ENCODE peak calls at places on chromosomes 13 and 19, in seven cellular contexts. Y is MM.1S, Z is GM23338, D is hepatocyte, Q is SK-N-SH, V is HCT116, N is OCI-LY7. S is an unnamed sample. For H3K9me2, the result is how much of the 10 kb centered on the place peaks cover.

GRCh38 chr19:5504115-5504514 is 48.9 kb downstream of the ZNRF4 start:
- DNase-seq in Y (no peak), Z (peak), D (no peak), Q (no peak), V (no peak), N (no peak), S (no peak)

GRCh38 chr19:11420894-11421606 is 1.9 kb upstream of the RGL3 start:
- DNase-seq in Y (no peak), Z (peak), D (peak), Q (no peak), V (no peak), N (no peak), S (no peak)

GRCh38 chr13:26219726-26220125 is 2.4 kb downstream of the RNF6 start:
- DNase-seq in Y (no peak), Z (no peak), D (no peak), Q (no peak), V (no peak), N (no peak), S (peak)

GRCh38 chr19:46824887-46825730 is 25.5 kb downstream of the AP2S1 start:
- DNase-seq in Y (no peak), Z (no peak), D (no peak), Q (no peak), V (no peak), N (peak), S (peak)

GRCh38 chr13:93450226-93450625 is 223.6 kb downstream of the GPC6 start:
- DNase-seq in Y (no peak), Z (no peak), D (no peak), Q (peak), V (no peak), N (no peak), S (peak)

GRCh38 chr19:19443902-19444693 is 38.6 kb downstream of the GATAD2A start:
- DNase-seq in Y (no peak), Z (no peak), D (no peak), Q (no peak), V (no peak), N (no peak), S (no peak)

GRCh38 chr19:662207-662961 is 630 bp downstream of the RNF126 start:
- DNase-seq in Y (peak), Z (peak), D (peak), Q (peak), V (no peak), N (peak), S (peak)

GRCh38 chr13:110503037-110503901 is 58.3 kb downstream of the RAB20 start:
- DNase-seq in Y (no peak), Z (no peak), D (peak), Q (no peak), V (no peak), N (no peak), S (peak)

GRCh38 chr13:41060723-41061074 is 610 bp upstream of the WBP4 start:
- DNase-seq in Y (peak), Z (peak), D (peak), Q (peak), V (peak), N (peak), S (peak)

GRCh38 chr19:50798116-50798942 is 8.1 kb downstream of the ACP4 start:
- DNase-seq in Y (no peak), Z (no peak), D (no peak), Q (peak), V (no peak), N (no peak), S (no peak)

GRCh38 chr19:58386166-58386575 is 898 bp upstream of the RPS5 start:
- DNase-seq in Y (no peak), Z (no peak), D (no peak), Q (no peak), V (no peak), N (no peak), S (no peak)

GRCh38 chr13:74761794-74762193 is 627.6 kb upstream of the KLF12 start:
- DNase-seq in Y (no peak), Z (peak), D (no peak), Q (no peak), V (no peak), N (no peak), S (peak)

GRCh38 chr13:63481334-63481733 is 2065.7 kb upstream of the PCDH20 start:
- DNase-seq in Y (no peak), Z (no peak), D (no peak), Q (peak), V (no peak), N (no peak), S (no peak)
- TF ChIP-seq EZH2phosphoT487 in Y (no peak), Z (no peak), D (no peak), Q (no peak), V (no peak), N (no peak), S (no peak)

GRCh38 chr19:44749994-44750393 is 1.5 kb downstream of the BCL3 start:
- DNase-seq in Y (no peak), Z (no peak), D (no peak), Q (no peak), V (no peak), N (no peak), S (no peak)
- H3K9me2 ChIP-seq in Y (under half), Z (under half), D (under half), Q (under half), V (under half), N (under half), S (under half)

GRCh38 chr13:44156294-44156658 is 217.3 kb upstream of the SERP2 start:
- DNase-seq in Y (no peak), Z (no peak), D (no peak), Q (no peak), V (no peak), N (no peak), S (no peak)
- H2AFZ ChIP-seq in Y (no peak), Z (peak), D (no peak), Q (no peak), V (no peak), N (no peak), S (peak)

GRCh38 chr19:15264933-15265206 is 32.6 kb upstream of the EPHX3 start:
- DNase-seq in Y (no peak), Z (no peak), D (no peak), Q (no peak), V (no peak), N (no peak), S (no peak)

GRCh38 chr19:15264061-15264932 is 32.0 kb upstream of the EPHX3 start:
- DNase-seq in Y (peak), Z (peak), D (peak), Q (peak), V (peak), N (peak), S (peak)

GRCh38 chr19:15266683-15267082 is 34.4 kb upstream of the EPHX3 start:
- DNase-seq in Y (no peak), Z (no peak), D (no peak), Q (no peak), V (no peak), N (no peak), S (no peak)

GRCh38 chr19:15265214-15265613 is 33.0 kb upstream of the EPHX3 start:
- DNase-seq in Y (no peak), Z (no peak), D (no peak), Q (no peak), V (no peak), N (no peak), S (no peak)

DNA sequence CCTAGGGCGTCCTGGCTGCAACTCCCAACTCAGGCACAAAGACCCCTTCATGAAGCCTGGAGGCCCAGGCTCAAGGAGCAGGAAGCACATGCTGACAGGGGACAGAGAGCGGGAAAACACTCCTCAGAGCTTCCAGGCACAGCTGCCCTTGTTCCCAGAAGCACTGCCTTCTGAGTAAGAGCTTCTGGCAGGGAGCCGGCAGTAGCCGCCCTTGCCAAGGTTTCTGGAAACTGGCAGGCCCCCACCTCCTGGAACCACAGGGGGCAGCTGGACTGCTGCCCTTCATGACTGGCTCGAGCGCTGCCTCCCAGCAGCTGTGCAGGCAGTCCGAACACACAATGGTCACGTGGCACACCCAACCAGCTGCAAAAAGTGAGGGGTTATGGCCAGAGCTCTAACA is 33.6 kb upstream of the EPHX3 start:
- DNase-seq in Y (no peak), Z (no peak), D (peak), Q (peak), V (no peak), N (no peak), S (peak)
- TF ChIP-seq EZH2phosphoT487 in Y (no peak), Z (no peak), D (no peak), Q (no peak), V (no peak), N (no peak), S (no peak)

GRCh38 chr13:59809564-59809963 is 354.2 kb downstream of the DIAPH3 start:
- DNase-seq in Y (no peak), Z (no peak), D (no peak), Q (no peak), V (no peak), N (no peak), S (no peak)
- H3K9me2 ChIP-seq in Y (under half), Z (under half), D (under half), Q (under half), V (under half), N (under half), S (under half)

DNA sequence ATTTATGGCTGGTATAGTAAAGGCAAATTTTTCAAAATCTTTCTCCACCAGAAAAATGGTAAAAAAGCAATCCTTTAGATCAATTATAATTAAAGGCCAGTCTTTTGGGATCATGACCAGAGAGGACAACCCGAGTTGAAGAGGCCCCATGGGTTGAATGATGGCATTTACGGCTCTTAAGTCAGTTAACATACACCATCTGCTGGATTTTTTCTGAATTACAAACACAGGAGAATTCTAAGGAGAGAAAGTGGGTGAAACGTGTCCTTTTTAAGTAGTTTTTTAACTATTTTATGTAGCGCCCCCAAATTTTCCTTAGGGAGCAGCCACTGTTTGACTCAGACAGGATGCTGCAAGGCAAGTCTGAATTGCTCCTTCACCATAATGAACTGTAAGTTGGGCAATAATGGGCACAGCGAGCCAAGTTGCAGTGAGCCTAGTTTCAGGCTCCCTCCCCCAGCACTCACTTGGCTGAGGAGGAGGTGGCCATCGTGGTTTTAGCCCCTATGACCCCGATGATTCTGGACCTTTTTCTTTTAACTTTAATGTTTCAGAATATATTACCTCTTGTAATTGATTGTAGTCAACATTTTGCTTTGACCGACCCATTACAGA is 13.6 kb upstream of the ZNF611 start:
- DNase-seq in Y (no peak), Z (peak), D (peak), Q (peak), V (no peak), N (peak), S (peak)
- H2AFZ ChIP-seq in Y (no peak), Z (peak), D (peak), Q (no peak), V (no peak), N (no peak), S (peak)

GRCh38 chr19:8155318-8155717 is 5.9 kb upstream of the FBN3 start:
- DNase-seq in Y (no peak), Z (no peak), D (no peak), Q (no peak), V (no peak), N (no peak), S (no peak)

GRCh38 chr19:8158411-8159074 is 9.2 kb upstream of the FBN3 start:
- DNase-seq in Y (peak), Z (peak), D (peak), Q (peak), V (peak), N (peak), S (peak)

GRCh38 chr19:8163781-8164180 is 14.4 kb upstream of the FBN3 start:
- DNase-seq in Y (no peak), Z (no peak), D (peak), Q (no peak), V (no peak), N (no peak), S (no peak)

DNA sequence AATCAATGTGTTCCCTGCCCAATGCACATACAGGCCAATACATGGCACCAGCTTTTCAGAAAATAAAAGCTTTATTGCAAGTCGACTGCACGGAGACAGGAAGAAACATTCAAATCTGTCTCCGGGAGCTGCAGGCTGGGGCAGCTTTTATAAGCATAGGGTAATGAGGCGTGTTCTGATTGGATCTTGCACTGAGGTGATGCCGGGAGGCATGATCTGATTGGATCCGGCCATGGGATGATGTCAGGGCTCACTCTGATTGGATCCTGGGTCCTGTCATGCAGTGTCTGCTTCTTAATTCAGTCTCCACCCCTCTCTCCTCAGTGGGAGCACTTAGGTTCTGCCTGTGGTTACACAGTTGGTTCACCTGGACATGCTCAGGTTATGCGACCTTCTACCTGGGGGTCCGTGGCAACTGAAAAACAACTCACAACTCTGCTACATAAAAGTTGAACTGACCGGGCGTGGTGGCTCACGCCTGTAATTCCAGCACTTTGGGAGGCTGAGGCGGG is 11.8 kb upstream of the FBN3 start:
- DNase-seq in Y (peak), Z (peak), D (no peak), Q (peak), V (peak), N (peak), S (no peak)
- TF ChIP-seq EZH2phosphoT487 in Y (no peak), Z (no peak), D (no peak), Q (no peak), V (no peak), N (no peak), S (no peak)

DNA sequence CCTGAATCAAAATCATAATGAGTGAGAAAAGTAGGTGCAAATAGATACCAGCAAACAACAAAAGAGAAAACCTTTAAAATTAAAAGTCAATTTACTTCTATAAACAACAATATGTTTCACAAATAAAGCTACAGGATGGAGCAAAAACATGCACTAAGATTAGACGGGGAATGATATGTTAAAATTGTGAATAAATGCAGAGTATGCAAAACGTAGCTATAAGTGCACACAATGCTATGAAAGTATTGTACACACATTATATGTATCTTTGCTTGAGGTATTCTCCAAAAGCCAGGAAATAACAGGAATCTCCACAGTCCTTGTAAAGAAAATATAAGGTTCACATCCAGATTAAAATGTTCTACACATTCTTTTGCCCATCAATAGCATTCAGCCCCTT is 523.9 kb downstream of the EFNB2 start:
- DNase-seq in Y (no peak), Z (no peak), D (no peak), Q (no peak), V (no peak), N (no peak), S (no peak)
- H3K9me2 ChIP-seq in Y (under half), Z (under half), D (under half), Q (under half), V (under half), N (under half), S (under half)

GRCh38 chr13:80030491-80030890 is 310.4 kb downstream of the SPRY2 start:
- DNase-seq in Y (no peak), Z (peak), D (no peak), Q (no peak), V (peak), N (no peak), S (peak)
- H2AFZ ChIP-seq in Y (no peak), Z (no peak), D (no peak), Q (peak), V (no peak), N (no peak), S (no peak)

S was measured in GM23248.